ENCODE peak calls at places on chromosome X, in five cellular contexts. W, B, R, Y and A are unnamed samples.
A peak's percentile ranks its signal among the peaks of the same experiment; 100 is the strongest.

GRCh38 chrX:136047001-136047642 is 61.9 kb downstream of the SLC9A6 start:
- DNase-seq in W (no peak), B (no peak), R (no peak), Y (no peak), A (no peak)

GRCh38 chrX:23331701-23332100 is 2.9 kb upstream of the PTCHD1 start:
- DNase-seq in W (no peak), B (no peak), R (no peak), Y (no peak), A (no peak)

GRCh38 chrX:56805399-56805798 is 76.4 kb downstream of the NBDY start:
- DNase-seq in W (no peak), B (no peak), R (no peak), Y (no peak), A (no peak)

GRCh38 chrX:84501798-84502628 is at the start of gene HDX:
- DNase-seq in W (peak; percentile 83), B (peak; percentile 89), R (peak; percentile 84), Y (peak; percentile 90), A (peak; percentile 92)

GRCh38 chrX:46298821-46299220 is 246.4 kb downstream of the ZNF674 start:
- DNase-seq in W (no peak), B (peak; percentile 46), R (no peak), Y (no peak), A (no peak)

GRCh38 chrX:24498181-24498580 is 33.1 kb downstream of the PDK3 start:
- DNase-seq in W (no peak), B (peak; percentile 11), R (no peak), Y (peak; percentile 22), A (peak; percentile 19)

GRCh38 chrX:39749135-39749534 is 348.6 kb downstream of the BCOR start:
- DNase-seq in W (no peak), B (no peak), R (no peak), Y (no peak), A (no peak)

GRCh38 chrX:56728752-56729151 is 291 bp upstream of the NBDY start:
- DNase-seq in W (no peak), B (no peak), R (peak; percentile 21), Y (peak; percentile 14), A (peak; percentile 57)

GRCh38 chrX:72128881-72129280 is 2.8 kb downstream of the RTL5 start:
- DNase-seq in W (peak; percentile 8), B (peak; percentile 16), R (peak; percentile 52), Y (no peak), A (peak; percentile 47)

GRCh38 chrX:78923198-78924015 is 21.8 kb upstream of the P2RY10 start:
- DNase-seq in W (no peak), B (no peak), R (no peak), Y (no peak), A (no peak)

GRCh38 chrX:126697091-126697490 is 122.4 kb upstream of the PRR32 start:
- DNase-seq in W (no peak), B (no peak), R (no peak), Y (no peak), A (no peak)

GRCh38 chrX:20435913-20436312 is 169.2 kb upstream of the RPS6KA3 start:
- DNase-seq in W (no peak), B (no peak), R (no peak), Y (no peak), A (no peak)

GRCh38 chrX:19867938-19868337 is 19.5 kb downstream of the SH3KBP1 start:
- DNase-seq in W (no peak), B (no peak), R (no peak), Y (no peak), A (no peak)

GRCh38 chrX:72394518-72395163 is 88.9 kb upstream of the CITED1 start:
- DNase-seq in W (no peak), B (peak; percentile 15), R (no peak), Y (peak; percentile 76), A (peak; percentile 8)

GRCh38 chrX:63275127-63275526 is 76.0 kb downstream of the SPIN4 start:
- DNase-seq in W (no peak), B (peak; percentile 57), R (no peak), Y (peak; percentile 5), A (no peak)

GRCh38 chrX:48508400-48509244 is at the start of gene PORCN:
- DNase-seq in W (peak; percentile 72), B (peak; percentile 83), R (peak; percentile 47), Y (peak; percentile 62), A (peak; percentile 88)